ENCODE peak calls at places on chromosomes 1 and 21, in six cellular contexts. D, B, X, W, Y and P are unnamed samples.

GRCh38 chr21:26844258-26845065 is 747 bp downstream of the ADAMTS1 start:
- DNase-seq in D (no peak), B (no peak), X (no peak), W (peak), Y (no peak), P (peak)

GRCh38 chr1:204073837-204074273 is 940 bp downstream of the SOX13 start:
- DNase-seq in D (no peak), B (no peak), X (no peak), W (no peak), Y (no peak), P (no peak)

GRCh38 chr1:23522244-23523013 is 8.6 kb downstream of the E2F2 start:
- DNase-seq in D (no peak), B (no peak), X (no peak), W (no peak), Y (no peak), P (no peak)

GRCh38 chr1:40824591-40825429 is 37.4 kb downstream of the CITED4 start:
- DNase-seq in D (no peak), B (no peak), X (peak), W (no peak), Y (no peak), P (no peak)

GRCh38 chr1:66274634-66275033 is 259.3 kb upstream of the SGIP1 start:
- DNase-seq in D (no peak), B (no peak), X (no peak), W (no peak), Y (no peak), P (no peak)

GRCh38 chr1:187848321-187848720 is 1019.6 kb downstream of the PLA2G4A start:
- DNase-seq in D (no peak), B (no peak), X (no peak), W (no peak), Y (no peak), P (no peak)

GRCh38 chr1:171506525-171507304 is 21.4 kb downstream of the PRRC2C start:
- DNase-seq in D (no peak), B (no peak), X (peak), W (no peak), Y (no peak), P (no peak)

GRCh38 chr1:79982218-79982617 is 975.7 kb upstream of the ADGRL4 start:
- DNase-seq in D (no peak), B (no peak), X (no peak), W (no peak), Y (no peak), P (no peak)

GRCh38 chr21:46425061-46425460 is 33.6 kb upstream of the DIP2A start:
- DNase-seq in D (no peak), B (no peak), X (no peak), W (no peak), Y (no peak), P (no peak)

GRCh38 chr21:16517380-16517779 is 787.6 kb downstream of the USP25 start:
- DNase-seq in D (no peak), B (no peak), X (no peak), W (no peak), Y (no peak), P (no peak)

GRCh38 chr1:245503548-245503947 is 348.8 kb downstream of the KIF26B start:
- DNase-seq in D (peak), B (no peak), X (no peak), W (no peak), Y (no peak), P (no peak)

GRCh38 chr1:158058339-158059025 is 65.0 kb downstream of the KIRREL1 start:
- DNase-seq in D (no peak), B (no peak), X (no peak), W (no peak), Y (no peak), P (no peak)

GRCh38 chr21:45835301-45836267 is 146.0 kb upstream of the COL6A1 start:
- DNase-seq in D (no peak), B (no peak), X (no peak), W (no peak), Y (no peak), P (no peak)

GRCh38 chr1:224589006-224589405 is 27.1 kb upstream of the CNIH3 start:
- DNase-seq in D (no peak), B (no peak), X (no peak), W (no peak), Y (no peak), P (no peak)

GRCh38 chr1:184482113-184482512 is 95.3 kb downstream of the C1orf21 start:
- DNase-seq in D (no peak), B (no peak), X (no peak), W (no peak), Y (no peak), P (no peak)

GRCh38 chr1:177620636-177621190 is 349.1 kb downstream of the SEC16B start:
- DNase-seq in D (no peak), B (no peak), X (no peak), W (no peak), Y (no peak), P (no peak)

GRCh38 chr1:19067187-19067911 is 110.9 kb upstream of the IFFO2 start:
- DNase-seq in D (no peak), B (no peak), X (peak), W (no peak), Y (no peak), P (no peak)

GRCh38 chr1:47184090-47184735 is 5.6 kb downstream of the PDZK1IP1 start:
- DNase-seq in D (peak), B (no peak), X (no peak), W (no peak), Y (no peak), P (no peak)

GRCh38 chr1:174074757-174075156 is 52.6 kb upstream of the RC3H1 start:
- DNase-seq in D (no peak), B (no peak), X (no peak), W (no peak), Y (no peak), P (no peak)

GRCh38 chr21:36610201-36610600 is 88.7 kb upstream of the SIM2 start:
- DNase-seq in D (no peak), B (no peak), X (no peak), W (no peak), Y (no peak), P (no peak)

GRCh38 chr1:153375511-153375910 is at the start of gene S100A12:
- DNase-seq in D (no peak), B (no peak), X (no peak), W (no peak), Y (no peak), P (no peak)

GRCh38 chr21:41627428-41627827 is 119.5 kb upstream of the TMPRSS2 start:
- DNase-seq in D (no peak), B (no peak), X (no peak), W (no peak), Y (no peak), P (no peak)

GRCh38 chr1:96730574-96731298 is 9.2 kb downstream of the PTBP2 start:
- DNase-seq in D (no peak), B (no peak), X (peak), W (no peak), Y (no peak), P (no peak)

GRCh38 chr1:16076871-16077250 is 3.4 kb upstream of the FAM131C start:
- DNase-seq in D (no peak), B (peak), X (no peak), W (no peak), Y (no peak), P (no peak)

GRCh38 chr1:27031235-27032118 is 18.8 kb upstream of the TENT5B start:
- DNase-seq in D (no peak), B (peak), X (no peak), W (peak), Y (no peak), P (peak)

GRCh38 chr1:167720965-167721616 is 691 bp upstream of the MPZL1 start:
- DNase-seq in D (no peak), B (no peak), X (peak), W (no peak), Y (no peak), P (no peak)

GRCh38 chr1:175512637-175513412 is 230.6 kb downstream of the TNR start:
- DNase-seq in D (no peak), B (no peak), X (no peak), W (no peak), Y (no peak), P (no peak)

GRCh38 chr1:227996187-227996950 is 10.4 kb upstream of the WNT3A start:
- DNase-seq in D (no peak), B (no peak), X (no peak), W (no peak), Y (no peak), P (no peak)

GRCh38 chr1:70966018-70966638 is 81.5 kb downstream of the PTGER3 start:
- DNase-seq in D (peak), B (peak), X (peak), W (no peak), Y (no peak), P (no peak)

GRCh38 chr1:109570414-109570813 is 22.0 kb downstream of the GNAI3 start:
- DNase-seq in D (no peak), B (no peak), X (no peak), W (no peak), Y (no peak), P (no peak)

GRCh38 chr1:29893036-29893723 is 656.9 kb downstream of the PTPRU start:
- DNase-seq in D (no peak), B (no peak), X (no peak), W (no peak), Y (no peak), P (peak)

GRCh38 chr1:199113265-199113869 is 474.5 kb downstream of the PTPRC start:
- DNase-seq in D (no peak), B (peak), X (peak), W (peak), Y (peak), P (peak)

GRCh38 chr1:59856725-59857338 is 42.1 kb downstream of the HOOK1 start:
- DNase-seq in D (no peak), B (no peak), X (peak), W (no peak), Y (no peak), P (no peak)

GRCh38 chr1:84246228-84246627 is 55.3 kb upstream of the SAMD13 start:
- DNase-seq in D (no peak), B (no peak), X (no peak), W (no peak), Y (no peak), P (no peak)

GRCh38 chr1:206987873-206988272 is 17.6 kb upstream of the FCAMR start:
- DNase-seq in D (no peak), B (no peak), X (no peak), W (no peak), Y (no peak), P (no peak)

GRCh38 chr1:111921948-111922347 is 67.5 kb downstream of the KCND3 start:
- DNase-seq in D (no peak), B (no peak), X (no peak), W (no peak), Y (no peak), P (no peak)

GRCh38 chr21:46022551-46023107 is 41.1 kb downstream of the COL6A1 start:
- DNase-seq in D (peak), B (no peak), X (peak), W (no peak), Y (no peak), P (no peak)

GRCh38 chr21:31220567-31220966 is 123.5 kb downstream of the TIAM1 start:
- DNase-seq in D (no peak), B (no peak), X (peak), W (no peak), Y (no peak), P (no peak)

GRCh38 chr1:1361982-1362423 is 3.6 kb upstream of the MXRA8 start:
- DNase-seq in D (no peak), B (no peak), X (peak), W (no peak), Y (no peak), P (peak)
- TF ChIP-seq CTCF in D (no peak), B (no peak), X (peak), W (peak), Y (no peak), P (no peak)

GRCh38 chr1:52850951-52851350 is 8.4 kb downstream of the ZYG11A start:
- DNase-seq in D (no peak), B (no peak), X (no peak), W (no peak), Y (no peak), P (no peak)
- TF ChIP-seq ATF3 in D (no peak), B (no peak), X (no peak), W (no peak), Y (no peak), P (no peak)

DNA sequence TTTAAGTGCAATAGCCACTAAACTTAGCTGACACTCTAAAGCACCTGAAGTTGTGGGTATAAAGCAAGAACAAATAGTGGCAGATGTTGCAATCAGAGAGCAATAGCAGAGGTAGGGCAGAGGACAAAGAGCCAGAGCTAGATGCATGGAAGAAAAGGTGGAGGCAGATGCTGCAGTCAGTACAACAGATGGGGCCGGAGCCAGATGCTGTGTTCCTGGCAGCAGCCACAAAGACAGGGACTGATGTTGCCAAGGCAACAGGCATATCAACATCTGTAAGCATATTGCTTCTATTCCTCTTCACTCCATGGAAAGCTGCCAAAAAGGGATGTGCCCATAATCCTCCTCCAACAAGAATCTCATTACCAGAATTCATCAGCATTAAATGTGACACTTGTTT is 108.0 kb downstream of the TNNI3K start:
- DNase-seq in D (no peak), B (no peak), X (no peak), W (no peak), Y (no peak), P (peak)
- TF ChIP-seq CTCF in D (no peak), B (no peak), X (no peak), W (no peak), Y (no peak), P (no peak)

GRCh38 chr1:201593200-201593828 is 54.4 kb downstream of the NAV1 start:
- DNase-seq in D (no peak), B (no peak), X (no peak), W (no peak), Y (no peak), P (no peak)
- TF ChIP-seq ATF3 in D (peak), B (no peak), X (no peak), W (no peak), Y (no peak), P (no peak)

GRCh38 chr1:9824702-9825089 is 931 bp upstream of the CLSTN1 start:
- DNase-seq in D (no peak), B (no peak), X (no peak), W (peak), Y (no peak), P (no peak)
- TF ChIP-seq CTCF in D (no peak), B (no peak), X (no peak), W (no peak), Y (no peak), P (no peak)